ENCODE peak calls at places on chromosomes 5 and 9, in eight cellular contexts. V is mammary epithelial cell, K is BJ, O is ureter, Q is left cardiac atrium, D is GM12892, G is MCF 10A, U is AG09319. N is an unnamed sample.

GRCh38 chr5:58411372-58411771 is 48.5 kb downstream of the PLK2 start:
- DNase-seq in K (no peak), V (peak), U (no peak), D (no peak), G (no peak), Q (no peak), O (no peak), N (no peak)

GRCh38 chr9:136324501-136325300 is 2.6 kb upstream of the GPSM1 start:
- DNase-seq in Q (peak), V (no peak), U (no peak), D (no peak), O (no peak), G (no peak), K (no peak), N (no peak)

GRCh38 chr5:177344891-177345290 is 6.6 kb downstream of the LMAN2 start:
- DNase-seq in Q (no peak), V (no peak), D (no peak), K (no peak), G (no peak), O (no peak), U (no peak), N (no peak)

GRCh38 chr5:113615708-113616107 is 102.2 kb downstream of the YTHDC2 start:
- DNase-seq in D (no peak), U (no peak), K (no peak), G (no peak), Q (no peak), V (no peak), O (no peak), N (no peak)

GRCh38 chr5:142650881-142651280 is 35.0 kb downstream of the FGF1 start:
- DNase-seq in Q (no peak), V (no peak), O (no peak), G (no peak), D (no peak), U (no peak), K (no peak), N (no peak)

GRCh38 chr5:140295414-140295813 is 7.5 kb downstream of the PFDN1 start:
- DNase-seq in K (peak), D (no peak), Q (peak), G (peak), U (peak), V (peak), O (no peak), N (peak)

GRCh38 chr5:95973793-95974325 is 12.2 kb upstream of the ELL2 start:
- DNase-seq in D (no peak), K (no peak), U (no peak), Q (no peak), V (no peak), O (no peak), G (no peak), N (no peak)

GRCh38 chr5:25863811-25864210 is 1174.6 kb downstream of the CDH9 start:
- DNase-seq in D (no peak), V (no peak), Q (no peak), K (no peak), O (no peak), G (no peak), U (no peak), N (no peak)

GRCh38 chr5:150148408-150148927 is 7.2 kb downstream of the PDGFRB start:
- DNase-seq in D (no peak), G (peak), V (no peak), K (no peak), Q (no peak), O (no peak), U (no peak), N (no peak)

GRCh38 chr9:93206576-93207155 is 22.7 kb downstream of the WNK2 start:
- DNase-seq in O (no peak), U (no peak), Q (peak), D (no peak), G (no peak), K (no peak), V (no peak), N (no peak)

GRCh38 chr9:116673375-116673774 is 13.7 kb upstream of the TRIM32 start:
- DNase-seq in O (no peak), V (no peak), G (no peak), U (no peak), Q (no peak), K (no peak), D (no peak), N (no peak)

GRCh38 chr5:52922384-52922783 is 66.8 kb upstream of the ITGA2 start:
- DNase-seq in U (peak), K (no peak), Q (no peak), D (no peak), O (no peak), G (peak), V (peak), N (peak)

GRCh38 chr5:39482098-39482497 is 57.3 kb upstream of the DAB2 start:
- DNase-seq in V (no peak), D (no peak), U (no peak), Q (no peak), K (no peak), O (no peak), G (no peak), N (no peak)

GRCh38 chr5:33272288-33272687 is 168.5 kb upstream of the TARS1 start:
- DNase-seq in Q (no peak), G (peak), K (peak), O (no peak), D (no peak), U (peak), V (peak), N (peak)

GRCh38 chr9:6014668-6015270 is 655 bp downstream of the RANBP6 start:
- DNase-seq in D (no peak), Q (no peak), U (no peak), O (no peak), G (peak), K (no peak), V (peak), N (peak)

GRCh38 chr9:96136992-96137665 is 164.8 kb downstream of the HSD17B3 start:
- DNase-seq in U (peak), O (peak), K (no peak), Q (no peak), G (peak), V (no peak), D (peak), N (no peak)

GRCh38 chr9:110921705-110922104 is 116.6 kb downstream of the LPAR1 start:
- DNase-seq in O (no peak), D (no peak), Q (no peak), G (no peak), V (no peak), U (no peak), K (no peak), N (no peak)

GRCh38 chr9:110099236-110099741 is 108.7 kb downstream of the C9orf152 start:
- DNase-seq in V (peak), D (no peak), K (peak), Q (peak), U (no peak), G (peak), O (no peak), N (peak)

GRCh38 chr5:1840071-1840547 is 38.9 kb downstream of the NDUFS6 start:
- DNase-seq in U (no peak), Q (no peak), V (no peak), K (no peak), D (no peak), O (no peak), G (no peak), N (no peak)